ENCODE peak calls at places on chromosomes 5 and 9, in six cellular contexts. E is Calu3; X is mucosa of gallbladder; Y is NCI-H2171 treated with DMSO at 0.1 percent for 48 hours; G is activated T-helper 1 cell treated with anti-CD3 and anti-CD28 coated beads, Interleukin-12 subunit alpha, Interleukin-12 subunit beta, Interleukin-2, Interleukin-4 antibody, amounts not matched to agents 30 ng/mL and 10 ng/mL and 1 ng/mL, durations not matched to agents 14 hours and 24 hours and 36 hours; B is T-helper 22 cell. F is an unnamed sample.

GRCh38 chr9:129052592-129052991 is 16.2 kb downstream of the MIGA2 start:
- DNase-seq in E (peak), X (peak), Y (peak), G (no peak), B (no peak), F (no peak)

GRCh38 chr5:82991678-82992323 is 85.4 kb downstream of the TMEM167A start:
- DNase-seq in E (peak), X (no peak), Y (no peak), G (no peak), B (no peak), F (no peak)

GRCh38 chr5:171816666-171817065 is 31.0 kb downstream of the SMIM23 start:
- DNase-seq in E (no peak), X (no peak), Y (no peak), G (no peak), B (no peak), F (no peak)

GRCh38 chr9:134313470-134313869 is 12.8 kb upstream of the RXRA start:
- DNase-seq in E (no peak), X (no peak), Y (no peak), G (no peak), B (no peak), F (no peak)

GRCh38 chr5:106303911-106304310 is 1366.8 kb downstream of the EFNA5 start:
- DNase-seq in E (no peak), X (no peak), Y (no peak), G (no peak), B (no peak), F (no peak)

GRCh38 chr9:77512876-77513275 is 135.2 kb downstream of the GNA14 start:
- DNase-seq in E (no peak), X (no peak), Y (peak), G (no peak), B (no peak), F (no peak)

GRCh38 chr5:66621146-66621545 is 25.0 kb downstream of the MAST4 start:
- DNase-seq in E (no peak), X (no peak), Y (no peak), G (no peak), B (no peak), F (no peak)

GRCh38 chr5:123455095-123455494 is 31.9 kb upstream of the CEP120 start:
- DNase-seq in E (no peak), X (no peak), Y (peak), G (no peak), B (no peak), F (no peak)

GRCh38 chr5:151691706-151692105 is 5.0 kb upstream of the SPARC start:
- DNase-seq in E (no peak), X (no peak), Y (no peak), G (no peak), B (no peak), F (no peak)

GRCh38 chr5:150517272-150518152 is 9.6 kb downstream of the NDST1 start:
- DNase-seq in E (peak), X (peak), Y (peak), G (no peak), B (no peak), F (no peak)

GRCh38 chr9:130137870-130138653 is 34.1 kb upstream of the NCS1 start:
- DNase-seq in E (no peak), X (peak), Y (no peak), G (no peak), B (no peak), F (no peak)

GRCh38 chr9:131577005-131578000 is 32.0 kb downstream of the PRRT1B start:
- DNase-seq in E (no peak), X (no peak), Y (no peak), G (no peak), B (no peak), F (no peak)

GRCh38 chr5:641331-641765 is 29.2 kb downstream of the CEP72 start:
- DNase-seq in E (no peak), X (no peak), Y (no peak), G (no peak), B (no peak), F (no peak)

GRCh38 chr9:80867731-80868130 is 821.6 kb downstream of the TLE1 start:
- DNase-seq in E (no peak), X (no peak), Y (no peak), G (no peak), B (no peak), F (no peak)

GRCh38 chr5:83245037-83245436 is 167.7 kb downstream of the XRCC4 start:
- DNase-seq in E (no peak), X (no peak), Y (no peak), G (no peak), B (no peak), F (no peak)

GRCh38 chr9:79812507-79813261 is 240.9 kb downstream of the TLE4 start:
- DNase-seq in E (no peak), X (no peak), Y (no peak), G (no peak), B (no peak), F (no peak)

GRCh38 chr5:128905225-128906110 is 59.8 kb upstream of the SLC27A6 start:
- DNase-seq in E (peak), X (peak), Y (peak), G (no peak), B (no peak), F (no peak)

GRCh38 chr9:12708562-12709298 is 15.5 kb downstream of the TYRP1 start:
- DNase-seq in E (no peak), X (no peak), Y (no peak), G (no peak), B (no peak), F (no peak)

GRCh38 chr9:71755869-71756268 is 12.4 kb downstream of the CEMIP2 start:
- DNase-seq in E (no peak), X (no peak), Y (peak), G (no peak), B (no peak), F (no peak)

GRCh38 chr5:138824924-138825863 is 49.9 kb downstream of the LRRTM2 start:
- DNase-seq in E (no peak), X (no peak), Y (peak), G (no peak), B (no peak), F (no peak)

GRCh38 chr5:142356318-142356715 is 31.5 kb upstream of the SPRY4 start:
- DNase-seq in E (no peak), X (no peak), Y (peak), G (no peak), B (no peak), F (no peak)

GRCh38 chr5:159133041-159133741 is 33.5 kb upstream of the EBF1 start:
- DNase-seq in E (peak), X (no peak), Y (peak), G (no peak), B (no peak), F (no peak)

GRCh38 chr5:140011297-140011802 is 31.7 kb downstream of the NRG2 start:
- DNase-seq in E (peak), X (no peak), Y (no peak), G (no peak), B (no peak), F (no peak)

GRCh38 chr5:60891667-60892066 is 47.6 kb upstream of the ELOVL7 start:
- DNase-seq in E (no peak), X (no peak), Y (peak), G (no peak), B (no peak), F (no peak)

GRCh38 chr9:21835111-21835510 is 32.7 kb downstream of the MTAP start:
- DNase-seq in E (no peak), X (no peak), Y (no peak), G (no peak), B (no peak), F (no peak)

GRCh38 chr9:100352201-100352726 is 478 bp downstream of the TEX10 start:
- DNase-seq in E (peak), X (peak), Y (no peak), G (peak), B (no peak), F (no peak)

GRCh38 chr5:134103998-134104612 is 10.4 kb upstream of the TCF7 start:
- DNase-seq in E (no peak), X (no peak), Y (no peak), G (no peak), B (peak), F (no peak)

F was measured in effector memory CD4-positive, alpha-beta T cell.